ENCODE peak calls at places on chromosomes 3 and 15, in seven cellular contexts. F is H7; X is adrenal gland; D is CD8-positive, alpha-beta T cell; M is left ventricle myocardium inferior; H is SJSA1; Z is cardiac muscle cell. Y is an unnamed sample.

GRCh38 chr15:44087578-44088190 is 107.4 kb downstream of the FRMD5 start:
- DNase-seq in F (no peak), X (no peak), D (no peak), M (no peak), H (peak; percentile 74), Z (peak; percentile 88), Y (no peak)

GRCh38 chr15:70633394-70633793 is 130.0 kb downstream of the UACA start:
- DNase-seq in F (no peak), X (no peak), D (no peak), M (no peak), H (no peak), Z (peak; percentile 73), Y (no peak)

GRCh38 chr3:9397911-9398714 is 698 bp downstream of the SETD5 start:
- DNase-seq in F (peak; percentile 22), X (peak; percentile 61), D (no peak), M (peak; percentile 34), H (peak; percentile 60), Z (peak; percentile 54), Y (peak; percentile 33)

GRCh38 chr15:99703603-99704443 is 29.4 kb downstream of the LYSMD4 start:
- DNase-seq in F (no peak), X (no peak), D (no peak), M (no peak), H (peak; percentile 90), Z (peak; percentile 91), Y (no peak)

GRCh38 chr3:32422943-32423342 is 31.3 kb downstream of the CMTM7 start:
- DNase-seq in F (no peak), X (no peak), D (no peak), M (no peak), H (no peak), Z (no peak), Y (no peak)

GRCh38 chr15:55253580-55253979 is 36.0 kb downstream of the RAB27A start:
- DNase-seq in F (no peak), X (no peak), D (no peak), M (no peak), H (peak; percentile 57), Z (peak; percentile 77), Y (no peak)

GRCh38 chr3:64650710-64651109 is 37.1 kb downstream of the ADAMTS9 start:
- DNase-seq in F (no peak), X (no peak), D (no peak), M (no peak), H (peak; percentile 72), Z (peak; percentile 33), Y (no peak)

GRCh38 chr3:96753124-96753523 is 61.3 kb upstream of the EPHA6 start:
- DNase-seq in F (no peak), X (no peak), D (no peak), M (no peak), H (no peak), Z (no peak), Y (no peak)

GRCh38 chr3:49899815-49900214 is 3.9 kb downstream of the MST1R start:
- DNase-seq in F (peak; percentile 86), X (no peak), D (no peak), M (no peak), H (no peak), Z (peak; percentile 31), Y (no peak)

GRCh38 chr3:81980566-81981494 is 219.4 kb upstream of the GBE1 start:
- DNase-seq in F (no peak), X (no peak), D (no peak), M (no peak), H (no peak), Z (no peak), Y (no peak)

GRCh38 chr3:109316162-109316730 is at the start of gene DPPA2:
- DNase-seq in F (peak; percentile 76), X (no peak), D (no peak), M (no peak), H (no peak), Z (no peak), Y (no peak)

GRCh38 chr15:81273855-81274254 is 50.1 kb downstream of the STARD5 start:
- DNase-seq in F (no peak), X (no peak), D (no peak), M (no peak), H (no peak), Z (no peak), Y (no peak)

GRCh38 chr3:129665024-129665768 is 58.7 kb upstream of the PLXND1 start:
- DNase-seq in F (no peak), X (no peak), D (no peak), M (no peak), H (peak; percentile 50), Z (peak; percentile 17), Y (no peak)

GRCh38 chr3:99134996-99135395 is 233.5 kb upstream of the DCBLD2 start:
- DNase-seq in F (no peak), X (no peak), D (no peak), M (no peak), H (no peak), Z (no peak), Y (no peak)

GRCh38 chr15:29278436-29279099 is 8.9 kb upstream of the NSMCE3 start:
- DNase-seq in F (no peak), X (no peak), D (no peak), M (no peak), H (peak; percentile 61), Z (peak; percentile 41), Y (no peak)

GRCh38 chr3:100975714-100976113 is 17.5 kb downstream of the ABI3BP start:
- DNase-seq in F (no peak), X (no peak), D (no peak), M (no peak), H (no peak), Z (no peak), Y (no peak)

GRCh38 chr15:70062321-70062956 is 35.3 kb downstream of the TLE3 start:
- DNase-seq in F (no peak), X (peak; percentile 62), D (no peak), M (peak; percentile 80), H (no peak), Z (peak; percentile 95), Y (no peak)

GRCh38 chr15:52709172-52709979 is 30.2 kb upstream of the ATOSA start:
- DNase-seq in F (peak; percentile 57), X (no peak), D (no peak), M (no peak), H (no peak), Z (no peak), Y (no peak)

GRCh38 chr3:116474356-116475200 is 29.3 kb upstream of the LSAMP start:
- DNase-seq in F (no peak), X (no peak), D (no peak), M (no peak), H (no peak), Z (no peak), Y (no peak)

GRCh38 chr15:26967719-26968269 is 3.2 kb upstream of the GABRG3 start:
- DNase-seq in F (peak; percentile 88), X (no peak), D (no peak), M (no peak), H (no peak), Z (no peak), Y (no peak)

GRCh38 chr15:93046721-93047120 is 42.3 kb downstream of the RGMA start:
- DNase-seq in F (no peak), X (no peak), D (no peak), M (no peak), H (no peak), Z (no peak), Y (no peak)
- H3K36me3 ChIP-seq in F (peaks cover 41% of the 10 kb centered on the region), X (no peaks in the 10 kb centered on the region), D (no peaks in the 10 kb centered on the region), M (peaks cover 56% of the 10 kb centered on the region), H (peaks cover 36% of the 10 kb centered on the region), Z (no peaks in the 10 kb centered on the region), Y (no peaks in the 10 kb centered on the region)

DNA sequence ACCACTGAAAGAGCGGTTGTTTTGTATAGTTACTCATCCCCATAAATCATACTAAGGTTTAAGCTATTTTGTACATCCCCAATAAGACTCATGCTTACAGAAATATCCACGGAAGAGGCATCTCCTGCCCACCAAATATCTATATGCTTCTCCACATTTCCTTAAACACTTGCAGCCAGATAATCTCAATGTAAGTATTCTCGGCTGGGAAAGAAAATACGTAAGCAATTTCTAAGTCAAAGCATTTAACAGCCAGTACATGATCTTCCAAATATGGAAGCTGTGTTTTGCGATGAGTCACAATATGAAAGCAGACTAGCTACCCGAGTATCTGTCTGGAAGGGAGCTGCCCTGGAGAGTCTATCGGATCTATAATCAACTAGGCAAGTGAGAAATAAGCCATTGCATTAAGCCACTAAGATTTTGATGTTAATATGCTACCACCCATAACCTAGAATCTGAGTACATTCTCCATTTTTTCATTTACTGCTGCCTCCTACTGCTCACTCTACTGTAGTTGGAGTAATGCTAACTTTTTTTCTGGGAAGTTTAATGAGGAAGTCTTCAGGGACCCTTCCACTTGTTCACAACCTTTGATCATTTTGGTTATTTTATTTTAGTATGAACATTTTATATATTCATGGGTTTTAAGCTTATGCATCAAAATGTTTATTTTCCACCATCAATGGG is 26.9 kb upstream of the ZMAT3 start:
- DNase-seq in F (no peak), X (no peak), D (no peak), M (no peak), H (peak; percentile 65), Z (peak; percentile 46), Y (no peak)
- H3K4me3 ChIP-seq in F (no peak overlapping the region), X (no peak overlapping the region), D (no peak overlapping the region), M (no peak overlapping the region), H (peak overlapping the region; percentile 21), Z (no peak overlapping the region), Y (no peak overlapping the region)

GRCh38 chr3:69065318-69065964 is 13.3 kb upstream of the TMF1 start:
- DNase-seq in F (no peak), X (no peak), D (no peak), M (no peak), H (no peak), Z (no peak), Y (peak; percentile 37)

GRCh38 chr3:69058947-69059224 is 6.8 kb upstream of the TMF1 start:
- DNase-seq in F (no peak), X (no peak), D (no peak), M (no peak), H (no peak), Z (no peak), Y (no peak)

GRCh38 chr3:69058180-69058946 is 6.2 kb upstream of the TMF1 start:
- DNase-seq in F (no peak), X (no peak), D (no peak), M (no peak), H (no peak), Z (no peak), Y (peak; percentile 46)

GRCh38 chr3:69063636-69064035 is 11.5 kb upstream of the TMF1 start:
- DNase-seq in F (no peak), X (no peak), D (no peak), M (no peak), H (no peak), Z (no peak), Y (no peak)

GRCh38 chr3:69059688-69060087 is 7.6 kb upstream of the TMF1 start:
- DNase-seq in F (no peak), X (no peak), D (no peak), M (no peak), H (no peak), Z (no peak), Y (no peak)
- H3K36me3 ChIP-seq in F (peaks cover 23% of the 10 kb centered on the region), X (peaks cover 60% of the 10 kb centered on the region), D (peaks cover 21% of the 10 kb centered on the region), M (peaks cover 93% of the 10 kb centered on the region), H (peaks cover 83% of the 10 kb centered on the region), Z (peaks cover 84% of the 10 kb centered on the region), Y (peaks cover 24% of the 10 kb centered on the region)

DNA sequence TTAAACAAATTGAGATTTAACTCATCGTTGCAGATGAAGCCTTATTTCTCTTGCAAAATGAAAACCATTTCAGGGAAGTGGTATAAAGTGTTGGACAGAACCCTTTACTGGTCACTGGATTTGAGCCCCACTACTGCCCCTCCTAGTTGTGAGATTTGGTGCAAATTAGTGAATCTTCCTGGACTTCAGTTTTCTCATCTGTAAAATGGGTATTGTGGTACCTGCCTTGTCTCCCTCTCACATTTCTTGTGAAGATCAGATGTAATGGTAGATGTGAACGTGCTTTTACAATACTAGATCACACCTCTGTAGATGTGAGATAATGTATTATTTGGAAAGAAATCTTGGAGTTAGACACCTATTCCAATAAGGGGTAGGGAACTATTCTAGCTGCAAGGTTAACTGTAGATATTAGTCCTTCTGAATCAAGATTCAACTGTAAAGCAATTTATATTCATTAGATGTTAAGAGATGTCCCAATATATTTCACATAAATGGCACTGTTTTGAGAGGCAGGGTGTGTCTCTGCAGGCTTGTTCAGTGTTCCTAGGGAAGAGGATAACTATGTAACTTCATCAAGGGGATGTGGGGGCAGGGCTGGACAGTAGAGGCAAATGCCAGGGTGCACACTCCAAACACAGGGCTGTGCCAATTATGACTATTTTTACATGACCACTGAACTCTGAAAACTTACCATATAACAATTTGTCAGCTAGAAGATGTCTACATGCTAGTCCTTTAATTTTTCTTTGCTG is 112.4 kb upstream of the PFN2 start:
- DNase-seq in F (no peak), X (no peak), D (no peak), M (no peak), H (peak; percentile 31), Z (no peak), Y (no peak)
- H3K4me3 ChIP-seq in F (no peak overlapping the region), X (no peak overlapping the region), D (no peak overlapping the region), M (peak overlapping the region; percentile 49), H (peak overlapping the region; percentile 14), Z (no peak overlapping the region), Y (no peak overlapping the region)

Y was measured in naive thymus-derived CD4-positive, alpha-beta T cell.